ENCODE peak calls at places on chromosomes 1 and 21, in six cellular contexts. One of them, this sample, is unnamed.

GRCh38 chr1:164320780-164321683 is 238.0 kb upstream of the PBX1 start:
- DNase-seq in H54: no peak
- DNase-seq in T-helper 2 cell: no peak
- DNase-seq in left ventricle myocardium inferior: peak; percentile 25
- DNase-seq in OCI-LY7: no peak
- DNase-seq in stimulated activated CD8-positive, alpha-beta memory T cell treated with anti-CD3 and anti-CD28 coated beads, Interleukin-4, amount 100 ng/mL, for 1 hour: no peak
- DNase-seq in this sample: no peak

GRCh38 chr1:208433086-208433485 is 188.9 kb upstream of the PLXNA2 start:
- DNase-seq in H54: no peak
- DNase-seq in T-helper 2 cell: no peak
- DNase-seq in left ventricle myocardium inferior: no peak
- DNase-seq in OCI-LY7: no peak
- DNase-seq in stimulated activated CD8-positive, alpha-beta memory T cell treated with anti-CD3 and anti-CD28 coated beads, Interleukin-4, amount 100 ng/mL, for 1 hour: no peak
- DNase-seq in this sample: no peak

GRCh38 chr1:205001101-205001620 is 41.9 kb upstream of the CNTN2 start:
- DNase-seq in H54: no peak
- DNase-seq in T-helper 2 cell: no peak
- DNase-seq in left ventricle myocardium inferior: no peak
- DNase-seq in OCI-LY7: no peak
- DNase-seq in stimulated activated CD8-positive, alpha-beta memory T cell treated with anti-CD3 and anti-CD28 coated beads, Interleukin-4, amount 100 ng/mL, for 1 hour: no peak
- DNase-seq in this sample: no peak

GRCh38 chr1:200317236-200317635 is 92.6 kb downstream of the ZNF281 start:
- DNase-seq in H54: no peak
- DNase-seq in T-helper 2 cell: no peak
- DNase-seq in left ventricle myocardium inferior: no peak
- DNase-seq in OCI-LY7: no peak
- DNase-seq in stimulated activated CD8-positive, alpha-beta memory T cell treated with anti-CD3 and anti-CD28 coated beads, Interleukin-4, amount 100 ng/mL, for 1 hour: no peak
- DNase-seq in this sample: no peak

GRCh38 chr21:31142600-31142999 is 104.3 kb upstream of the KRTAP19-8 start:
- DNase-seq in H54: no peak
- DNase-seq in T-helper 2 cell: no peak
- DNase-seq in left ventricle myocardium inferior: no peak
- DNase-seq in OCI-LY7: peak; percentile 5
- DNase-seq in stimulated activated CD8-positive, alpha-beta memory T cell treated with anti-CD3 and anti-CD28 coated beads, Interleukin-4, amount 100 ng/mL, for 1 hour: no peak
- DNase-seq in this sample: no peak

GRCh38 chr1:153100241-153100640 is 5.9 kb upstream of the SPRR2E start:
- DNase-seq in H54: no peak
- DNase-seq in T-helper 2 cell: no peak
- DNase-seq in left ventricle myocardium inferior: no peak
- DNase-seq in OCI-LY7: no peak
- DNase-seq in stimulated activated CD8-positive, alpha-beta memory T cell treated with anti-CD3 and anti-CD28 coated beads, Interleukin-4, amount 100 ng/mL, for 1 hour: no peak
- DNase-seq in this sample: peak; percentile 81

GRCh38 chr1:226874579-226875425 is 4.4 kb downstream of the PSEN2 start:
- DNase-seq in H54: no peak
- DNase-seq in T-helper 2 cell: no peak
- DNase-seq in left ventricle myocardium inferior: no peak
- DNase-seq in OCI-LY7: no peak
- DNase-seq in stimulated activated CD8-positive, alpha-beta memory T cell treated with anti-CD3 and anti-CD28 coated beads, Interleukin-4, amount 100 ng/mL, for 1 hour: no peak
- DNase-seq in this sample: no peak

GRCh38 chr1:99018313-99018712 is 13.7 kb upstream of the PLPPR5 start:
- DNase-seq in H54: no peak
- DNase-seq in T-helper 2 cell: no peak
- DNase-seq in left ventricle myocardium inferior: no peak
- DNase-seq in OCI-LY7: no peak
- DNase-seq in stimulated activated CD8-positive, alpha-beta memory T cell treated with anti-CD3 and anti-CD28 coated beads, Interleukin-4, amount 100 ng/mL, for 1 hour: no peak
- DNase-seq in this sample: no peak

GRCh38 chr1:28887835-28888682 is 26.3 kb upstream of the EPB41 start:
- DNase-seq in H54: no peak
- DNase-seq in T-helper 2 cell: no peak
- DNase-seq in left ventricle myocardium inferior: peak; percentile 54
- DNase-seq in OCI-LY7: peak; percentile 6
- DNase-seq in stimulated activated CD8-positive, alpha-beta memory T cell treated with anti-CD3 and anti-CD28 coated beads, Interleukin-4, amount 100 ng/mL, for 1 hour: no peak
- DNase-seq in this sample: no peak

GRCh38 chr1:194342484-194343262 is 1156.3 kb upstream of the B3GALT2 start:
- DNase-seq in H54: no peak
- DNase-seq in T-helper 2 cell: no peak
- DNase-seq in left ventricle myocardium inferior: no peak
- DNase-seq in OCI-LY7: peak; percentile 59
- DNase-seq in stimulated activated CD8-positive, alpha-beta memory T cell treated with anti-CD3 and anti-CD28 coated beads, Interleukin-4, amount 100 ng/mL, for 1 hour: no peak
- DNase-seq in this sample: no peak

GRCh38 chr1:159581422-159581821 is 6.2 kb upstream of the APCS start:
- DNase-seq in H54: no peak
- DNase-seq in T-helper 2 cell: no peak
- DNase-seq in left ventricle myocardium inferior: no peak
- DNase-seq in OCI-LY7: no peak
- DNase-seq in stimulated activated CD8-positive, alpha-beta memory T cell treated with anti-CD3 and anti-CD28 coated beads, Interleukin-4, amount 100 ng/mL, for 1 hour: no peak
- DNase-seq in this sample: no peak

GRCh38 chr1:53508991-53509663 is 49.9 kb downstream of the DMRTB1 start:
- DNase-seq in H54: peak; percentile 97
- DNase-seq in T-helper 2 cell: no peak
- DNase-seq in left ventricle myocardium inferior: no peak
- DNase-seq in OCI-LY7: no peak
- DNase-seq in stimulated activated CD8-positive, alpha-beta memory T cell treated with anti-CD3 and anti-CD28 coated beads, Interleukin-4, amount 100 ng/mL, for 1 hour: no peak
- DNase-seq in this sample: no peak

GRCh38 chr1:23169727-23170335 is 1.2 kb upstream of the LUZP1 start:
- DNase-seq in H54: peak; percentile 59
- DNase-seq in T-helper 2 cell: no peak
- DNase-seq in left ventricle myocardium inferior: peak; percentile 64
- DNase-seq in OCI-LY7: peak; percentile 44
- DNase-seq in stimulated activated CD8-positive, alpha-beta memory T cell treated with anti-CD3 and anti-CD28 coated beads, Interleukin-4, amount 100 ng/mL, for 1 hour: no peak
- DNase-seq in this sample: peak; percentile 64

GRCh38 chr1:84585803-84586202 is 11.6 kb upstream of the CTBS start:
- DNase-seq in H54: no peak
- DNase-seq in T-helper 2 cell: no peak
- DNase-seq in left ventricle myocardium inferior: no peak
- DNase-seq in OCI-LY7: no peak
- DNase-seq in stimulated activated CD8-positive, alpha-beta memory T cell treated with anti-CD3 and anti-CD28 coated beads, Interleukin-4, amount 100 ng/mL, for 1 hour: no peak
- DNase-seq in this sample: no peak

GRCh38 chr21:18832950-18833349 is 429.4 kb upstream of the TMPRSS15 start:
- DNase-seq in H54: peak; percentile 9
- DNase-seq in T-helper 2 cell: no peak
- DNase-seq in left ventricle myocardium inferior: no peak
- DNase-seq in OCI-LY7: no peak
- DNase-seq in stimulated activated CD8-positive, alpha-beta memory T cell treated with anti-CD3 and anti-CD28 coated beads, Interleukin-4, amount 100 ng/mL, for 1 hour: no peak
- DNase-seq in this sample: no peak

GRCh38 chr21:42533963-42534355 is 20.3 kb downstream of the SLC37A1 start:
- DNase-seq in H54: no peak
- DNase-seq in T-helper 2 cell: no peak
- DNase-seq in left ventricle myocardium inferior: no peak
- DNase-seq in OCI-LY7: no peak
- DNase-seq in stimulated activated CD8-positive, alpha-beta memory T cell treated with anti-CD3 and anti-CD28 coated beads, Interleukin-4, amount 100 ng/mL, for 1 hour: no peak
- DNase-seq in this sample: no peak

GRCh38 chr1:85581138-85581801 is 709 bp downstream of the CCN1 start:
- DNase-seq in H54: no peak
- DNase-seq in T-helper 2 cell: no peak
- DNase-seq in left ventricle myocardium inferior: peak; percentile 72
- DNase-seq in OCI-LY7: no peak
- DNase-seq in stimulated activated CD8-positive, alpha-beta memory T cell treated with anti-CD3 and anti-CD28 coated beads, Interleukin-4, amount 100 ng/mL, for 1 hour: no peak
- DNase-seq in this sample: no peak

GRCh38 chr1:198167436-198167934 is 10.7 kb downstream of the NEK7 start:
- DNase-seq in H54: no peak
- DNase-seq in T-helper 2 cell: peak; percentile 80
- DNase-seq in left ventricle myocardium inferior: no peak
- DNase-seq in OCI-LY7: peak; percentile 33
- DNase-seq in stimulated activated CD8-positive, alpha-beta memory T cell treated with anti-CD3 and anti-CD28 coated beads, Interleukin-4, amount 100 ng/mL, for 1 hour: no peak
- DNase-seq in this sample: no peak

GRCh38 chr1:56837244-56837926 is 17.2 kb upstream of the C8A start:
- DNase-seq in H54: no peak
- DNase-seq in T-helper 2 cell: no peak
- DNase-seq in left ventricle myocardium inferior: no peak
- DNase-seq in OCI-LY7: no peak
- DNase-seq in stimulated activated CD8-positive, alpha-beta memory T cell treated with anti-CD3 and anti-CD28 coated beads, Interleukin-4, amount 100 ng/mL, for 1 hour: no peak
- DNase-seq in this sample: no peak

GRCh38 chr1:85484264-85484663 is 19.3 kb upstream of the DDAH1 start:
- DNase-seq in H54: no peak
- DNase-seq in T-helper 2 cell: no peak
- DNase-seq in left ventricle myocardium inferior: no peak
- DNase-seq in OCI-LY7: no peak
- DNase-seq in stimulated activated CD8-positive, alpha-beta memory T cell treated with anti-CD3 and anti-CD28 coated beads, Interleukin-4, amount 100 ng/mL, for 1 hour: no peak
- DNase-seq in this sample: no peak

GRCh38 chr1:109474697-109475096 is 8.4 kb downstream of the SYPL2 start:
- DNase-seq in H54: no peak
- DNase-seq in T-helper 2 cell: no peak
- DNase-seq in left ventricle myocardium inferior: no peak
- DNase-seq in OCI-LY7: no peak
- DNase-seq in stimulated activated CD8-positive, alpha-beta memory T cell treated with anti-CD3 and anti-CD28 coated beads, Interleukin-4, amount 100 ng/mL, for 1 hour: no peak
- DNase-seq in this sample: no peak

GRCh38 chr1:11761988-11762406 is at the start of gene C1orf167:
- DNase-seq in H54: no peak
- DNase-seq in T-helper 2 cell: no peak
- DNase-seq in left ventricle myocardium inferior: no peak
- DNase-seq in OCI-LY7: no peak
- DNase-seq in stimulated activated CD8-positive, alpha-beta memory T cell treated with anti-CD3 and anti-CD28 coated beads, Interleukin-4, amount 100 ng/mL, for 1 hour: no peak
- DNase-seq in this sample: no peak

GRCh38 chr1:192104852-192105251 is 53.4 kb upstream of the RGS18 start:
- DNase-seq in H54: no peak
- DNase-seq in T-helper 2 cell: no peak
- DNase-seq in left ventricle myocardium inferior: no peak
- DNase-seq in OCI-LY7: no peak
- DNase-seq in stimulated activated CD8-positive, alpha-beta memory T cell treated with anti-CD3 and anti-CD28 coated beads, Interleukin-4, amount 100 ng/mL, for 1 hour: no peak
- DNase-seq in this sample: no peak

GRCh38 chr1:32291145-32291707 is 657 bp upstream of the HDAC1 start:
- DNase-seq in H54: peak; percentile 75
- DNase-seq in T-helper 2 cell: no peak
- DNase-seq in left ventricle myocardium inferior: no peak
- DNase-seq in OCI-LY7: no peak
- DNase-seq in stimulated activated CD8-positive, alpha-beta memory T cell treated with anti-CD3 and anti-CD28 coated beads, Interleukin-4, amount 100 ng/mL, for 1 hour: no peak
- DNase-seq in this sample: no peak

GRCh38 chr1:87794788-87795614 is 466.3 kb downstream of the LMO4 start:
- DNase-seq in H54: peak; percentile 20
- DNase-seq in T-helper 2 cell: no peak
- DNase-seq in left ventricle myocardium inferior: no peak
- DNase-seq in OCI-LY7: no peak
- DNase-seq in stimulated activated CD8-positive, alpha-beta memory T cell treated with anti-CD3 and anti-CD28 coated beads, Interleukin-4, amount 100 ng/mL, for 1 hour: no peak
- DNase-seq in this sample: peak; percentile 55

GRCh38 chr1:95023399-95024050 is 49.2 kb downstream of the ALG14 start:
- DNase-seq in H54: peak; percentile 20
- DNase-seq in T-helper 2 cell: no peak
- DNase-seq in left ventricle myocardium inferior: no peak
- DNase-seq in OCI-LY7: no peak
- DNase-seq in stimulated activated CD8-positive, alpha-beta memory T cell treated with anti-CD3 and anti-CD28 coated beads, Interleukin-4, amount 100 ng/mL, for 1 hour: no peak
- DNase-seq in this sample: no peak

GRCh38 chr1:64745181-64745985 is 508 bp downstream of the RAVER2 start:
- DNase-seq in H54: peak; percentile 38
- DNase-seq in T-helper 2 cell: no peak
- DNase-seq in left ventricle myocardium inferior: peak; percentile 16
- DNase-seq in OCI-LY7: no peak
- DNase-seq in stimulated activated CD8-positive, alpha-beta memory T cell treated with anti-CD3 and anti-CD28 coated beads, Interleukin-4, amount 100 ng/mL, for 1 hour: no peak
- DNase-seq in this sample: no peak

GRCh38 chr1:181104790-181105133 is 16.3 kb downstream of the IER5 start:
- DNase-seq in H54: no peak
- DNase-seq in T-helper 2 cell: peak; percentile 56
- DNase-seq in left ventricle myocardium inferior: no peak
- DNase-seq in OCI-LY7: peak; percentile 51
- DNase-seq in stimulated activated CD8-positive, alpha-beta memory T cell treated with anti-CD3 and anti-CD28 coated beads, Interleukin-4, amount 100 ng/mL, for 1 hour: no peak
- DNase-seq in this sample: no peak

GRCh38 chr1:104874044-104874443 is 1124.3 kb downstream of the AMY1C start:
- DNase-seq in H54: no peak
- DNase-seq in T-helper 2 cell: no peak
- DNase-seq in left ventricle myocardium inferior: no peak
- DNase-seq in OCI-LY7: no peak
- DNase-seq in stimulated activated CD8-positive, alpha-beta memory T cell treated with anti-CD3 and anti-CD28 coated beads, Interleukin-4, amount 100 ng/mL, for 1 hour: no peak
- DNase-seq in this sample: no peak

GRCh38 chr1:155651861-155652661 is 36.5 kb downstream of the YY1AP1 start:
- DNase-seq in H54: no peak
- DNase-seq in T-helper 2 cell: no peak
- DNase-seq in left ventricle myocardium inferior: no peak
- DNase-seq in OCI-LY7: no peak
- DNase-seq in stimulated activated CD8-positive, alpha-beta memory T cell treated with anti-CD3 and anti-CD28 coated beads, Interleukin-4, amount 100 ng/mL, for 1 hour: no peak
- DNase-seq in this sample: no peak

GRCh38 chr1:182807907-182808306 is 18.3 kb downstream of the NPL start:
- DNase-seq in H54: no peak
- DNase-seq in T-helper 2 cell: no peak
- DNase-seq in left ventricle myocardium inferior: no peak
- DNase-seq in OCI-LY7: no peak
- DNase-seq in stimulated activated CD8-positive, alpha-beta memory T cell treated with anti-CD3 and anti-CD28 coated beads, Interleukin-4, amount 100 ng/mL, for 1 hour: no peak
- DNase-seq in this sample: no peak

GRCh38 chr1:201634261-201634660 is 95.3 kb downstream of the NAV1 start:
- DNase-seq in H54: peak; percentile 41
- DNase-seq in T-helper 2 cell: no peak
- DNase-seq in left ventricle myocardium inferior: no peak
- DNase-seq in OCI-LY7: no peak
- DNase-seq in stimulated activated CD8-positive, alpha-beta memory T cell treated with anti-CD3 and anti-CD28 coated beads, Interleukin-4, amount 100 ng/mL, for 1 hour: no peak
- DNase-seq in this sample: no peak